ENCODE peak calls at places on chromosomes 7 and 10, in eight cellular contexts. A, E, P, U, M, Q, D and L are unnamed samples. For H3K4me1, the result is how much of the 10 kb centered on the place peaks cover.

GRCh38 chr10:113340255-113340654 is 212.6 kb upstream of the HABP2 start:
- DNase-seq in P (no peak), A (no peak), U (no peak), Q (no peak), E (no peak), M (no peak), D (no peak), L (no peak)

GRCh38 chr7:40200791-40201190 is 66.0 kb downstream of the SUGCT start:
- DNase-seq in A (no peak), D (no peak), P (peak), M (no peak), U (peak), E (no peak), Q (no peak), L (no peak)

GRCh38 chr7:132735476-132735875 is 159.2 kb upstream of the PLXNA4 start:
- DNase-seq in A (no peak), E (no peak), P (no peak), Q (no peak), U (no peak), D (no peak), M (no peak), L (no peak)

GRCh38 chr7:155738652-155739537 is 73.4 kb downstream of the SHH start:
- DNase-seq in P (peak), M (no peak), Q (peak), A (peak), D (peak), E (peak), U (peak), L (peak)

GRCh38 chr7:26188291-26188999 is 12.1 kb downstream of the HNRNPA2B1 start:
- DNase-seq in U (no peak), Q (no peak), M (no peak), E (no peak), P (no peak), D (no peak), A (no peak), L (no peak)

GRCh38 chr10:32954545-32955298 is 3.3 kb downstream of the ITGB1 start:
- DNase-seq in D (no peak), A (no peak), P (no peak), E (no peak), Q (no peak), M (no peak), U (no peak), L (no peak)

GRCh38 chr7:101547916-101548599 is 81.0 kb downstream of the MYL10 start:
- DNase-seq in P (no peak), Q (no peak), D (peak), U (no peak), E (no peak), M (peak), A (no peak), L (no peak)

GRCh38 chr7:41885078-41885477 is 182.2 kb upstream of the INHBA start:
- DNase-seq in U (peak), E (no peak), P (no peak), D (no peak), Q (no peak), M (no peak), A (no peak), L (no peak)

GRCh38 chr7:28799619-28800018 is 158.5 kb downstream of the TRIL start:
- DNase-seq in U (no peak), M (no peak), D (no peak), P (no peak), E (no peak), Q (no peak), A (no peak), L (no peak)

GRCh38 chr10:68296833-68297232 is 35.0 kb upstream of the HNRNPH3 start:
- DNase-seq in D (no peak), P (no peak), A (no peak), U (no peak), M (no peak), E (no peak), Q (no peak), L (no peak)

GRCh38 chr7:82410461-82410860 is 33.1 kb downstream of the CACNA2D1 start:
- DNase-seq in P (no peak), Q (no peak), A (peak), U (no peak), M (no peak), E (no peak), D (peak), L (no peak)

GRCh38 chr7:26919906-26920530 is 55.6 kb upstream of the SKAP2 start:
- DNase-seq in A (no peak), U (no peak), D (no peak), P (no peak), M (no peak), E (no peak), Q (no peak), L (no peak)

GRCh38 chr7:67438174-67438837 is 441.7 kb downstream of the TYW1 start:
- DNase-seq in U (no peak), Q (no peak), M (no peak), D (no peak), A (no peak), P (no peak), E (no peak), L (no peak)

GRCh38 chr10:124558901-124559321 is 97.3 kb downstream of the LHPP start:
- DNase-seq in A (no peak), M (no peak), E (no peak), U (peak), Q (no peak), P (no peak), D (peak), L (no peak)

GRCh38 chr10:12195281-12195602 is 449 bp downstream of the NUDT5 start:
- DNase-seq in U (no peak), Q (no peak), E (no peak), M (no peak), A (no peak), D (no peak), P (no peak), L (no peak)

GRCh38 chr7:44288811-44289340 is 36.5 kb downstream of the CAMK2B start:
- DNase-seq in P (no peak), Q (peak), D (peak), A (peak), E (peak), U (no peak), M (peak), L (no peak)

GRCh38 chr7:2046581-2047271 is 186.0 kb downstream of the MAD1L1 start:
- DNase-seq in D (peak), U (no peak), E (no peak), A (no peak), P (no peak), Q (no peak), M (peak), L (no peak)

GRCh38 chr7:96499532-96499931 is 177.6 kb upstream of the SLC25A13 start:
- DNase-seq in P (no peak), U (no peak), Q (no peak), D (no peak), E (no peak), A (no peak), M (no peak), L (no peak)

GRCh38 chr10:6300106-6300783 is 97.5 kb downstream of the PFKFB3 start:
- DNase-seq in A (no peak), U (peak), Q (no peak), D (no peak), E (no peak), P (peak), M (no peak), L (peak)

GRCh38 chr10:31320598-31321211 is 1.7 kb downstream of the ZEB1 start:
- DNase-seq in A (peak), Q (peak), M (peak), D (peak), P (peak), U (peak), E (no peak), L (no peak)

DNA sequence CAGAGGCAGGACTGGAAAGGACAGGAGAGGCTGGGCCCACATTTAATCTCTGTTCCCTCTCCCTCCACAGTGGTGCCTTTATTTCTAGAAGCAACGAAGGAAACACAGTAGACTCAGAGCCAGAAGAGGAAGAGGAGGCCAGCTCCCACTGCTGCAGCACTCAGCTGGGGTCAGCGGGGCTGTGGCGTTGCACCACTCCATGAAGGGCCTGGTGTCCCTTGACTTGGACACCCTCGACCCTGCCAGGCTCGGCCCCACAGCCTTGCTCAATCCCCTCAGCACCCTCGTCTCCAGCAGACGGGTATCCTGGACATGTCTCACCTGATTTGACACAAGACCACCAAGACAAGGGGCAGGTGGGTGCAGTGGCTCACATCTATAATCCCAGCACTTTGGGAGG is 38.8 kb downstream of the PRKAG2 start:
- DNase-seq in A (no peak), U (no peak), M (no peak), D (no peak), P (no peak), Q (no peak), E (no peak), L (no peak)
- H3K27ac ChIP-seq in A (peak), U (no peak), M (no peak), D (peak), P (no peak), Q (no peak), E (no peak), L (no peak)

DNA sequence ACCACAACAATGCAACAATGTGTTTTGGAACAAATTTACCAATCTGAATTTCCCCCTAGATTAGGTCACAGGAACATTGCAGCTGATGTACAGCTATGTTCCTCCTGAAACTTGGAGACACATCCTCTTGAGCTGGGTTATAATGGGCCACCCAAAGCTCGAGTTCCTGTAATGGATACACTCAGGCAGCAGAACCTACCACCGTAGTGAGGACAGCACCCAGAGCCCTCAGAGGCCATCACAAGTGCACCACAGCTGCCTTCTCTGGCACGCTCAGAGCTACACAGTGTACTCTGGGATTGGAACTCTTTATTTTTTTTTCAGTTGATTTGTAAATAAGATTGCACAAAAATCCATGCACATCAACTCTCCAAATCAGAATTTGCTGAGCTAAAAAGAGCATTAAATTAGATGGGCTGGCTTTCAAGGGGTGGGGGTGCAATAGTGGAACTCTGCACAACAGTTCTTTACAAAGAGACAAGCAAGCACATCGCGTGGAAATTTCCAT is 56.7 kb downstream of the EGFR start:
- DNase-seq in M (peak), A (peak), P (no peak), Q (no peak), U (no peak), D (no peak), E (peak), L (no peak)
- H3K4me1 ChIP-seq in M (half or more), A (half or more), P (under half), Q (under half), U (under half), D (under half), E (half or more), L (under half)

GRCh38 chr10:30055094-30055701 is 4.2 kb downstream of the JCAD start:
- DNase-seq in Q (no peak), E (no peak), P (peak), D (no peak), M (no peak), U (peak), A (no peak), L (no peak)
- H3K27ac ChIP-seq in Q (peak), E (no peak), P (peak), D (no peak), M (peak), U (peak), A (peak), L (no peak)

DNA sequence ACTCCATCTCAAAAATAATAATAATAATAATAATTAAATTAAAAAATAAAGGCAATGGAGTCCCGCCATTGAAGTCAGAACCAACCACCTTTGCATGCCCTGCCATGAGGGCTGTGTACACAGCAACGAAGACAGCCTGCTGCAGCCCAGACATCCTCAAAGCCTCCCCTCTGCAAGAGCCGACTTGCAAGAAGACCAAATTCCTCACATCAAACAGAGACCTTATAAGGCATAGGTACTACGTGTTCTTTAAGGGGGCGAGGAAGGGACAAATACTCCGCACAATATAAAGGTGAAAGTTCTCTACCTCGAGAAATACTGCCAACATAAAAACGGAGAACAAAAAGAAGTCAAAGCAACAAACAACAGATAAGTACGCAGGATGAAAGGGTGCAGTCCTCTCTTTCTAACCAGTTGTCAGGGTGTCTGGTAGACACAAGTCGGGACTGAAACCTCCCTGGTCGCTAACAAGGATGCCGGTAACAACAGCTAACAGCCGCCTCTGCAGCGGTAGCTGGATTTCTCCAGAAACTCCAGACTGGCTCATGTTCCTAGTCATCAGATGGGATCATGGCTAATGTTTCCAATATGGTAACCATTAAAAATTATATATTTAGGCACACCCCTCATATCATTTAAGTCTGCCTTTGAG is 23.6 kb downstream of the FGFR2 start:
- DNase-seq in P (no peak), Q (no peak), U (no peak), D (no peak), E (no peak), M (no peak), A (no peak), L (no peak)
- H3K4me1 ChIP-seq in P (under half), Q (under half), U (under half), D (under half), E (under half), M (half or more), A (under half), L (under half)

GRCh38 chr10:109475704-109476103 is 447.6 kb downstream of the XPNPEP1 start:
- DNase-seq in M (no peak), E (no peak), D (no peak), P (no peak), A (no peak), U (no peak), Q (no peak), L (no peak)
- H3K27ac ChIP-seq in M (no peak), E (no peak), D (no peak), P (no peak), A (no peak), U (no peak), Q (no peak), L (no peak)

DNA sequence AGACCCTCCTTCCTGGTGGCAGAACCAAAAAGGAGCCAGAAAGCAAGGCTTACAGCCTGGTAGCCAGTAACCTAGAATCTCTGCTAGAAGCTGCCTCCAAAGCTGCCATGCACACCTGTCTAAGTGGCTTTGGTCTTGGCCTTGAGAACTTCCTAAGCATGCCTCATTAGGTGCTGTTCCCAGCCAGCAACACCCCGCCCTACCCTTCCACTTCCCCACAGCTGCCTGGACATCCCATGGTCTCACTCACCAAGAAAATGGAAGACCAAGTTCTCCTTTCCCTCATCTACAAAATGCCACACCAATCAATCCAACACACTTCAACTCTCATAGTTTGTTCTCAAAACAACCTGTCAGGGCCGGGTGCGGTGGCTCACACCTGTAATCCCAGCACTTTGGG is 4.2 kb downstream of the PSAP start:
- DNase-seq in Q (no peak), A (peak), E (no peak), D (no peak), P (no peak), U (no peak), M (peak), L (no peak)
- H3K4me1 ChIP-seq in Q (under half), A (half or more), E (half or more), D (half or more), P (under half), U (under half), M (half or more), L (under half)